ENCODE peak calls at places on chromosomes 3 and 15, in seven cellular contexts. T, M, P, O, X, Q and C are unnamed samples.

GRCh38 chr3:170144437-170144843 is 37.1 kb downstream of the PHC3 start:
- DNase-seq in Q (no peak), M (no peak), O (no peak), T (no peak), P (no peak), X (no peak), C (no peak)

GRCh38 chr15:22806156-22806555 is 19.7 kb downstream of the NIPA1 start:
- DNase-seq in T (no peak), P (no peak), O (no peak), X (no peak), M (peak; percentile 11), Q (no peak), C (no peak)

GRCh38 chr3:154040283-154040682 is 80.9 kb upstream of the ARHGEF26 start:
- DNase-seq in M (no peak), T (no peak), O (no peak), P (no peak), X (no peak), Q (peak; percentile 26), C (no peak)

GRCh38 chr15:60912984-60913697 is 316.0 kb downstream of the RORA start:
- DNase-seq in P (no peak), T (no peak), X (no peak), O (no peak), M (no peak), Q (no peak), C (no peak)

GRCh38 chr15:100928632-100929280 is 9.6 kb downstream of the LRRK1 start:
- DNase-seq in M (no peak), T (no peak), Q (peak; percentile 64), O (no peak), P (no peak), X (no peak), C (no peak)

GRCh38 chr3:126274735-126275734 is 82.2 kb downstream of the KLF15 start:
- DNase-seq in O (no peak), M (peak; percentile 33), T (no peak), P (no peak), X (no peak), Q (no peak), C (no peak)

GRCh38 chr15:64050281-64051092 is 4.2 kb upstream of the DAPK2 start:
- DNase-seq in Q (no peak), M (no peak), P (no peak), X (no peak), O (no peak), T (no peak), C (peak; percentile 6)

GRCh38 chr15:57563416-57563815 is 28.3 kb upstream of the MYZAP start:
- DNase-seq in Q (no peak), M (no peak), X (no peak), P (no peak), T (no peak), O (no peak), C (no peak)

GRCh38 chr3:139441656-139442055 is 34.7 kb downstream of the RBP2 start:
- DNase-seq in Q (no peak), P (no peak), O (no peak), M (no peak), X (no peak), T (no peak), C (no peak)

GRCh38 chr3:148604270-148605085 is 93.2 kb upstream of the AGTR1 start:
- DNase-seq in T (no peak), Q (peak; percentile 19), O (peak; percentile 35), P (no peak), X (no peak), M (no peak), C (no peak)

GRCh38 chr15:95125803-95126202 is 894.4 kb downstream of the MCTP2 start:
- DNase-seq in O (no peak), M (no peak), Q (no peak), P (no peak), X (no peak), T (no peak), C (no peak)

GRCh38 chr3:42511196-42511595 is 8.8 kb downstream of the VIPR1 start:
- DNase-seq in Q (no peak), X (no peak), T (no peak), M (peak; percentile 81), P (no peak), O (no peak), C (no peak)

GRCh38 chr3:105364113-105364512 is 2.6 kb upstream of the ALCAM start:
- DNase-seq in T (no peak), O (peak; percentile 76), M (no peak), X (no peak), P (no peak), Q (no peak), C (no peak)